ENCODE peak calls at places on chromosomes 11 and 22, in seven cellular contexts. One of them, this sample, is unnamed.

GRCh38 chr11:76169473-76169881 is 36.8 kb downstream of the WNT11 start:
- DNase-seq in K562: no peak
- DNase-seq in HCT116: no peak
- DNase-seq in H1: no peak
- DNase-seq in SK-N-SH: peak; percentile 65
- DNase-seq in HepG2: no peak
- DNase-seq in GM12878: peak; percentile 27
- DNase-seq in this sample: no peak

GRCh38 chr11:16874275-16874975 is 136.0 kb downstream of the C11orf58 start:
- DNase-seq in SK-N-SH: no peak
- DNase-seq in HepG2: peak; percentile 52
- DNase-seq in H1: no peak
- DNase-seq in HCT116: no peak
- DNase-seq in GM12878: no peak
- DNase-seq in K562: no peak
- DNase-seq in this sample: no peak

GRCh38 chr11:119352857-119353260 is 6.4 kb upstream of the MFRP start:
- DNase-seq in HepG2: peak; percentile 92
- DNase-seq in GM12878: no peak
- DNase-seq in H1: no peak
- DNase-seq in HCT116: no peak
- DNase-seq in SK-N-SH: peak; percentile 77
- DNase-seq in K562: no peak
- DNase-seq in this sample: peak; percentile 66

GRCh38 chr11:125242141-125242780 is 77.7 kb downstream of the PKNOX2 start:
- DNase-seq in HepG2: no peak
- DNase-seq in H1: no peak
- DNase-seq in GM12878: no peak
- DNase-seq in SK-N-SH: no peak
- DNase-seq in HCT116: no peak
- DNase-seq in K562: no peak
- DNase-seq in this sample: no peak

GRCh38 chr22:19520566-19521305 is 3.5 kb downstream of the CLDN5 start:
- DNase-seq in HepG2: no peak
- DNase-seq in K562: no peak
- DNase-seq in HCT116: no peak
- DNase-seq in SK-N-SH: no peak
- DNase-seq in GM12878: no peak
- DNase-seq in H1: no peak
- DNase-seq in this sample: no peak

GRCh38 chr11:27717801-27718229 is 17.6 kb upstream of the BDNF start:
- DNase-seq in GM12878: no peak
- DNase-seq in H1: no peak
- DNase-seq in HCT116: no peak
- DNase-seq in SK-N-SH: no peak
- DNase-seq in HepG2: no peak
- DNase-seq in K562: no peak
- DNase-seq in this sample: no peak

GRCh38 chr11:64001552-64002427 is 15.6 kb downstream of the OTUB1 start:
- DNase-seq in SK-N-SH: peak; percentile 41
- DNase-seq in K562: no peak
- DNase-seq in H1: no peak
- DNase-seq in HepG2: no peak
- DNase-seq in GM12878: no peak
- DNase-seq in HCT116: no peak
- DNase-seq in this sample: peak; percentile 45

GRCh38 chr22:48605856-48606255 is 1221.8 kb downstream of the BRD1 start:
- DNase-seq in HepG2: peak; percentile 38
- DNase-seq in H1: no peak
- DNase-seq in SK-N-SH: no peak
- DNase-seq in GM12878: no peak
- DNase-seq in HCT116: no peak
- DNase-seq in K562: no peak
- DNase-seq in this sample: no peak

GRCh38 chr11:78380615-78381029 is 37.0 kb downstream of the GAB2 start:
- DNase-seq in HepG2: no peak
- DNase-seq in HCT116: no peak
- DNase-seq in GM12878: no peak
- DNase-seq in H1: no peak
- DNase-seq in SK-N-SH: no peak
- DNase-seq in K562: peak; percentile 46
- DNase-seq in this sample: no peak

GRCh38 chr11:116852261-116853125 is 15.1 kb upstream of the APOA1 start:
- DNase-seq in K562: no peak
- DNase-seq in GM12878: no peak
- DNase-seq in HepG2: no peak
- DNase-seq in HCT116: no peak
- DNase-seq in H1: no peak
- DNase-seq in SK-N-SH: no peak
- DNase-seq in this sample: peak; percentile 78

GRCh38 chr11:108368134-108368533 is 99.2 kb downstream of the C11orf65 start:
- DNase-seq in K562: no peak
- DNase-seq in HepG2: no peak
- DNase-seq in SK-N-SH: no peak
- DNase-seq in GM12878: no peak
- DNase-seq in H1: no peak
- DNase-seq in HCT116: no peak
- DNase-seq in this sample: no peak

GRCh38 chr11:14974021-14974698 is 2.0 kb upstream of the CALCA start:
- DNase-seq in H1: no peak
- DNase-seq in HCT116: no peak
- DNase-seq in HepG2: no peak
- DNase-seq in SK-N-SH: peak; percentile 68
- DNase-seq in K562: no peak
- DNase-seq in GM12878: no peak
- DNase-seq in this sample: no peak

GRCh38 chr11:14972581-14973490 is 685 bp upstream of the CALCA start:
- DNase-seq in HCT116: no peak
- DNase-seq in SK-N-SH: peak; percentile 37
- DNase-seq in K562: no peak
- DNase-seq in GM12878: no peak
- DNase-seq in HepG2: no peak
- DNase-seq in H1: no peak
- DNase-seq in this sample: no peak

GRCh38 chr11:14977481-14977880 is 5.3 kb upstream of the CALCA start:
- DNase-seq in HCT116: no peak
- DNase-seq in GM12878: no peak
- DNase-seq in SK-N-SH: no peak
- DNase-seq in K562: no peak
- DNase-seq in H1: no peak
- DNase-seq in HepG2: no peak
- DNase-seq in this sample: no peak

GRCh38 chr11:14973621-14974020 is 1.5 kb upstream of the CALCA start:
- DNase-seq in K562: no peak
- DNase-seq in H1: no peak
- DNase-seq in HCT116: no peak
- DNase-seq in HepG2: no peak
- DNase-seq in GM12878: no peak
- DNase-seq in SK-N-SH: peak; percentile 65
- DNase-seq in this sample: no peak

DNA sequence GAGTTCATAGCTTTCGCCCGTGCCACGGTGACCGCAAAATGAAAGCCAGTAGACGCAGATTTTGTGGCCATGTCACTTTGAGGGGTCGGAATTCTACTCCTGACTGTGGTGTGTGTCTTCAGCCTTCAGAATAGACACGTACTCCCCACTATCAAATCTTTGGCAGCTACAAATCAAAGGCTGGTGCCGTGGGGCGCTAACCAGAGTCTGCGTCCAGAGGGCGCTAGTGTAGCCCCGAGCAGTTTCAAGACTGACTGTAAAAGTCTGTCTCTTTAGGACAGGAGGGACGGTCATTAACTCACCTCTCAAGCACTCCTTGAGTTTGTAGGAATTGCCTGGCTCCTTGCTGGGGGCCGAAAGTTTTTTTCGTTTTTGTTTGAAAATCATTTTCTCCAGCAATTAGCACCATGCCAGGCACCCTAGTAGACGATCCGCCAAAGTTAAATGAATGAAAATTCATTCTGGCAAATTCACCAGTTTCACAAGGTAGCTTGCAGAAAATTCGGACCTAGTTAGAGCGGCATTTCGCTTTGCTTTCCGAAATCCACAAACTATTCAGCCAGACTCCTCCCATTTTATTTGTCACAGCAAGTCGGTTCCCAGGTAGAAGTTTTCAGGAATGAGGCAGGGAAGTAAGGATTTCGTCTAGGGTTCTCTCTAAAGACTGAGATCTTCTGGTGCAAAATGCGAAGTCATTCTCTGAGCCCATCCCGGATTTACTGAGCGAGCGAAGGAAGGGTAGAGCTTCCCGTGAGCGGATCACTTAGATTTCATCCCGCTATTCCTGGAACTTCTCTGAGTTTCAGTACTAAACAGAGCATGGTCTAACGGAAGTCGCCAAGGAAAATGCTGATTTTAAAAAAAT is 2.8 kb upstream of the CALCA start:
- DNase-seq in H1: no peak
- DNase-seq in HepG2: peak; percentile 16
- DNase-seq in SK-N-SH: peak; percentile 65
- DNase-seq in GM12878: no peak
- DNase-seq in HCT116: peak; percentile 54
- DNase-seq in K562: peak; percentile 54
- DNase-seq in this sample: peak; percentile 56
- TF ChIP-seq JUND in H1: no peak
- TF ChIP-seq JUND in HepG2: no peak
- TF ChIP-seq JUND in SK-N-SH: no peak
- TF ChIP-seq JUND in GM12878: no peak
- TF ChIP-seq JUND in HCT116: no peak
- TF ChIP-seq JUND in K562: no peak
- TF ChIP-seq JUND in this sample: no peak

GRCh38 chr11:73320786-73321325 is 12.8 kb downstream of the ARHGEF17 start:
- DNase-seq in K562: no peak
- DNase-seq in HCT116: no peak
- DNase-seq in SK-N-SH: no peak
- DNase-seq in HepG2: no peak
- DNase-seq in H1: no peak
- DNase-seq in GM12878: no peak
- DNase-seq in this sample: no peak

GRCh38 chr11:73322111-73322985 is 14.3 kb downstream of the ARHGEF17 start:
- DNase-seq in GM12878: no peak
- DNase-seq in HCT116: no peak
- DNase-seq in H1: no peak
- DNase-seq in SK-N-SH: no peak
- DNase-seq in K562: no peak
- DNase-seq in HepG2: no peak
- DNase-seq in this sample: no peak

GRCh38 chr11:73322986-73323306 is 14.9 kb downstream of the ARHGEF17 start:
- DNase-seq in K562: no peak
- DNase-seq in HCT116: no peak
- DNase-seq in H1: no peak
- DNase-seq in GM12878: no peak
- DNase-seq in SK-N-SH: no peak
- DNase-seq in HepG2: no peak
- DNase-seq in this sample: no peak

GRCh38 chr11:73323464-73323863 is 15.4 kb downstream of the ARHGEF17 start:
- DNase-seq in SK-N-SH: peak; percentile 54
- DNase-seq in K562: no peak
- DNase-seq in HCT116: no peak
- DNase-seq in HepG2: peak; percentile 41
- DNase-seq in H1: no peak
- DNase-seq in GM12878: no peak
- DNase-seq in this sample: no peak

DNA sequence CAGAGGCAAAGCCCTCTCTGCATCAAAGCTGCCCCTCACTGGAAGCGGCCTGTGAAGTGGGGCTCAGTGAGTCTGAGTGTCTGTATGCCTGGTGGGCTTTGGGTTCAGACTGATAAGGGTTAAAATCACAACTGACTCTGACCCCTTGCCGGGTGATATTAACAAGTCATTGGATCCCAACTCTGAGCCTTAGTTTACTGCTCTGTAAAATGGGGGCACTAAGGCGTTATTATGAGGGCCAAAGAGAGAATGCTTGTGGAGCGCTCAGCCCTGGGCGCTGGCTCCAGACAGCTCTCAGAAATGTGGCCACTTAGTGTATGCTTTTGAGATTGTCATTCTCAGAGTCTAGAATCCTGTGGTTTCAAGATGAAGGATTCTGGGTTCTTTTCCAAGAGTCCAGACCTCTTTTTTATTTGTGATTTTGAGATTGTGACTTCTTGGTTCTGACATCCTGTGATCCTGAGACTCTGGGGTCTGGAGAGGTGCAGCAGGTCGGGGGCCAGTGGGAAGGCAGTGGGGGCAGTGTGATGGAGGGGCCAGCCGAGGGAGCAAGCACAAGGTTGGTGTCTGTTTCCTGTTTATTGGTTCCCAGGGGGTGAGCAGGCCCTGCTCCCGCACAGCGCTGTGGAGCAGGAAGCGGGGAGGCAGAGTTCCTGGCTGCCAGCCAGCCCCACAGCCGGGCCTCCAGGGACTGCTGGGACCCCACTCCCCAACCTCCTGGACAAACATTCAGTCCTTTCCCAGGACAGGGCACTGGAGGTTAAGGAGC is 13.4 kb downstream of the ARHGEF17 start:
- DNase-seq in HCT116: no peak
- DNase-seq in H1: no peak
- DNase-seq in SK-N-SH: peak; percentile 89
- DNase-seq in K562: no peak
- DNase-seq in HepG2: no peak
- DNase-seq in GM12878: no peak
- DNase-seq in this sample: no peak
- TF ChIP-seq JUND in HCT116: no peak
- TF ChIP-seq JUND in H1: no peak
- TF ChIP-seq JUND in SK-N-SH: no peak
- TF ChIP-seq JUND in K562: no peak
- TF ChIP-seq JUND in HepG2: no peak
- TF ChIP-seq JUND in GM12878: no peak
- TF ChIP-seq JUND in this sample: no peak

GRCh38 chr11:62905927-62906531 is 15.1 kb downstream of the CHRM1 start:
- DNase-seq in K562: peak; percentile 87
- DNase-seq in H1: peak; percentile 71
- DNase-seq in GM12878: peak; percentile 46
- DNase-seq in SK-N-SH: peak; percentile 85
- DNase-seq in HCT116: peak; percentile 73
- DNase-seq in HepG2: peak; percentile 64
- DNase-seq in this sample: peak; percentile 87
- TF ChIP-seq JUND in K562: no peak
- TF ChIP-seq JUND in H1: no peak
- TF ChIP-seq JUND in GM12878: no peak
- TF ChIP-seq JUND in SK-N-SH: no peak
- TF ChIP-seq JUND in HCT116: no peak
- TF ChIP-seq JUND in HepG2: no peak
- TF ChIP-seq JUND in this sample: no peak

GRCh38 chr11:66971483-66971882 is 3.6 kb upstream of the C11orf86 start:
- DNase-seq in K562: no peak
- DNase-seq in GM12878: no peak
- DNase-seq in H1: no peak
- DNase-seq in SK-N-SH: no peak
- DNase-seq in HCT116: no peak
- DNase-seq in HepG2: no peak
- DNase-seq in this sample: no peak

GRCh38 chr11:66969584-66970205 is 5.4 kb upstream of the C11orf86 start:
- DNase-seq in HepG2: no peak
- DNase-seq in HCT116: no peak
- DNase-seq in K562: no peak
- DNase-seq in H1: no peak
- DNase-seq in GM12878: no peak
- DNase-seq in SK-N-SH: no peak
- DNase-seq in this sample: no peak

GRCh38 chr11:66970371-66970807 is 4.7 kb upstream of the C11orf86 start:
- DNase-seq in H1: no peak
- DNase-seq in HCT116: no peak
- DNase-seq in HepG2: no peak
- DNase-seq in SK-N-SH: no peak
- DNase-seq in K562: no peak
- DNase-seq in GM12878: no peak
- DNase-seq in this sample: no peak

GRCh38 chr11:66967670-66968425 is 7.3 kb upstream of the C11orf86 start:
- DNase-seq in GM12878: no peak
- DNase-seq in HCT116: no peak
- DNase-seq in HepG2: no peak
- DNase-seq in SK-N-SH: no peak
- DNase-seq in K562: no peak
- DNase-seq in H1: no peak
- DNase-seq in this sample: no peak

GRCh38 chr11:66970808-66971442 is 4.2 kb upstream of the C11orf86 start:
- DNase-seq in GM12878: no peak
- DNase-seq in K562: no peak
- DNase-seq in SK-N-SH: peak; percentile 8
- DNase-seq in H1: no peak
- DNase-seq in HCT116: peak; percentile 89
- DNase-seq in HepG2: peak; percentile 95
- DNase-seq in this sample: no peak
- TF ChIP-seq JUND in GM12878: no peak
- TF ChIP-seq JUND in K562: peak; percentile 57
- TF ChIP-seq JUND in SK-N-SH: peak; percentile 95
- TF ChIP-seq JUND in H1: no peak
- TF ChIP-seq JUND in HCT116: peak; percentile 97
- TF ChIP-seq JUND in HepG2: peak; percentile 92
- TF ChIP-seq JUND in this sample: no peak

This sample was measured in T47D.